ENCODE peak calls at places on chromosomes 16 and 17, in four cellular contexts. One of them, this sample, is unnamed.

GRCh38 chr17:3666516-3666915 is 1.9 kb downstream of the TAX1BP3 start:
- DNase-seq in mammary epithelial cell: peak; percentile 40
- DNase-seq in ureter: no peak
- DNase-seq in NCI-H1105: no peak
- DNase-seq in this sample: peak; percentile 37

GRCh38 chr17:33073416-33073815 is 81.8 kb downstream of the SPACA3 start:
- DNase-seq in mammary epithelial cell: no peak
- DNase-seq in ureter: no peak
- DNase-seq in NCI-H1105: no peak
- DNase-seq in this sample: no peak

GRCh38 chr16:85649978-85650863 is 37.1 kb downstream of the GSE1 start:
- DNase-seq in mammary epithelial cell: no peak
- DNase-seq in ureter: no peak
- DNase-seq in NCI-H1105: no peak
- DNase-seq in this sample: no peak

GRCh38 chr17:67056746-67057490 is 12.6 kb downstream of the CACNG1 start:
- DNase-seq in mammary epithelial cell: no peak
- DNase-seq in ureter: peak; percentile 28
- DNase-seq in NCI-H1105: no peak
- DNase-seq in this sample: no peak

GRCh38 chr17:79666111-79666510 is 55.3 kb upstream of the RBFOX3 start:
- DNase-seq in mammary epithelial cell: no peak
- DNase-seq in ureter: no peak
- DNase-seq in NCI-H1105: no peak
- DNase-seq in this sample: no peak

GRCh38 chr17:8100149-8100548 is 12.6 kb upstream of the ALOX12B start:
- DNase-seq in mammary epithelial cell: no peak
- DNase-seq in ureter: no peak
- DNase-seq in NCI-H1105: no peak
- DNase-seq in this sample: no peak

GRCh38 chr16:84368327-84368996 is at the start of gene ATP2C2:
- DNase-seq in mammary epithelial cell: peak; percentile 62
- DNase-seq in ureter: no peak
- DNase-seq in NCI-H1105: peak; percentile 8
- DNase-seq in this sample: peak; percentile 78

GRCh38 chr17:17516941-17517720 is 20.9 kb upstream of the RASD1 start:
- DNase-seq in mammary epithelial cell: no peak
- DNase-seq in ureter: no peak
- DNase-seq in NCI-H1105: no peak
- DNase-seq in this sample: no peak

GRCh38 chr17:43701318-43701743 is 39.6 kb upstream of the MEOX1 start:
- DNase-seq in mammary epithelial cell: peak; percentile 91
- DNase-seq in ureter: no peak
- DNase-seq in NCI-H1105: no peak
- DNase-seq in this sample: no peak

This sample was measured in prostate gland.